ENCODE peak calls at places on chromosomes 2 and 18, in four cellular contexts. E is transverse colon, Y is cardiac muscle cell, W is body of pancreas. V is an unnamed sample. For H3K9me3, the result is how much of the 10 kb centered on the place peaks cover.

GRCh38 chr2:1601471-1602358 is 142.6 kb downstream of the PXDN start:
- DNase-seq in Y (peak), W (no peak), E (no peak), V (no peak)

GRCh38 chr2:25043241-25043867 is 1.5 kb downstream of the EFR3B start:
- DNase-seq in E (no peak), W (no peak), Y (peak), V (peak)

GRCh38 chr2:119463136-119463535 is 31.5 kb downstream of the TMEM37 start:
- DNase-seq in E (no peak), Y (no peak), W (no peak), V (no peak)

GRCh38 chr2:101788995-101789970 is 91.8 kb downstream of the MAP4K4 start:
- DNase-seq in W (no peak), Y (peak), E (no peak), V (no peak)

GRCh38 chr2:39593439-39594393 is 72.0 kb upstream of the TMEM178A start:
- DNase-seq in Y (peak), W (peak), E (no peak), V (peak)

GRCh38 chr2:170816499-170817246 is at the start of gene GAD1:
- DNase-seq in E (peak), W (peak), Y (peak), V (peak)

GRCh38 chr18:59072727-59073421 is 66.8 kb upstream of the SEC11C start:
- DNase-seq in Y (no peak), E (no peak), W (no peak), V (no peak)

GRCh38 chr2:96085541-96086355 is 30.6 kb downstream of the ADRA2B start:
- DNase-seq in E (no peak), W (no peak), Y (no peak), V (no peak)

GRCh38 chr2:50346104-50346503 is 685.8 kb downstream of the NRXN1 start:
- DNase-seq in Y (no peak), W (no peak), E (no peak), V (no peak)

GRCh38 chr2:181430406-181431199 is 26.6 kb upstream of the ITGA4 start:
- DNase-seq in W (no peak), E (no peak), Y (peak), V (no peak)

GRCh38 chr2:141526760-141527159 is 604.1 kb downstream of the LRP1B start:
- DNase-seq in E (no peak), Y (no peak), W (no peak), V (no peak)

GRCh38 chr2:138760693-138761092 is 19.5 kb downstream of the NXPH2 start:
- DNase-seq in W (no peak), Y (no peak), E (no peak), V (no peak)

DNA sequence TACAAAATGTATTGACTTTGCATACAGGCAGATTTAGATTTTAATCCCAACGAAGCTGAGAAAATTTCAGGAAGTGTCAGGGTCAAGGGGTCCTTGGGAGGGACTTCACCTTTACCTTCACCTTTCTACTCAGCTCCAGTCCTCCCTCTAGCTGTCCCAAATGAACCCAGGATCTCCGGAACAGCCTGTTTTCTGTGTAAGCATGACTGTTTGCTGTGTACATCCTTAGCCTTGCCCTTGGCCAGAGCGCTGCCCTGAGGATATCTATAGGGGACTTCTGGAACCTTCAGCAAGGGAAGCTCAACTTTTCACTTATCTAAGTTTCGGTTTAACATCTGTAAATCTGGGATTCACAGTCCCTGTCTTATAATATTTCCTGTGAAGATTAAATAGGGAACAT is 246.8 kb upstream of the ST6GAL2 start:
- DNase-seq in Y (no peak), E (no peak), W (no peak), V (no peak)
- H3K4me3 ChIP-seq in Y (no peak), E (no peak), W (no peak), V (no peak)

GRCh38 chr2:89780318-89780717 is 1088.8 kb downstream of the RPIA start:
- DNase-seq in E (no peak), W (no peak), Y (no peak), V (no peak)
- H3K9me3 ChIP-seq in E (under half), W (under half), Y (half or more), V (half or more)

DNA sequence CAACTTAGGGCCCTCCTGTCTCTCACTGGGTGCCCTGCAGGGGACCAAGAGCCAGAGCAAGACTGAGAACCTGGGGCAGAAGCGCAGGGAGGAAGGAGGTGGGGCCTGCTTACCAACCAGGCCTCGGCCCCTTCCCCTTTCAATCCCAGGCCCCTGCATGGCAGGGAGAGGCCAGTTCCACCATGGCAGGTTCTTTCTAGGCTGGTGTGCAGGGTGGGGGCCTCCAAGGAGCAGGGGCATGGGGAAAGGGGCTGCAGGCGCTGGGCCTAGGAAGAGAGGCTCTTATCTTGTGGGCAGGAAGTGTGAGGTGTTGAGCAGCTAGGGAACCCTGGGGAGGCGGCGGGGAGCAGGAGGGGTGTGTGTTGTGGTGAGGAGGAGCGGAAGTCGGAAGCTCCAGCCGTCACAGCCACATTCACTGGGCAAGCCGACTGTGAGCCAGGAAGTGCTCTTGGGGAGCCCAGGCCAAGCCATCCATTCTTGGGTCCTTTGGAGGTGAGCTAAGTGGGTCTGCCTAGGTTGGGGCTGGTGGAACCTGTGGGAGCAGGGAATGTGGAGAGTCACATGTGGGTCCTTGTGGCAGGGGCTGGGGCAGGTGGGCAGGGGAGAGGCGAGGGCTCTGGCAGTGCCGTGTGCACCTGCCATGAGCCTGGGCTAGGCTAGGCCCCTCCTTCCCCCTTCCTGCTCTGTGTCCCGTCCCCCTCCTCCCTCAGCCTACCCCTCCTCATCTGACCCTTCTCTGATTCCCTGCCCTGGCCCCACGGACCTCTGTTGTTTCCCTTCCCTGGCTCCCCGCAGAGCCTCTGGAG is at the start of gene PSD4:
- DNase-seq in E (peak), W (no peak), Y (peak), V (no peak)
- H3K4me3 ChIP-seq in E (peak), W (no peak), Y (no peak), V (no peak)

DNA sequence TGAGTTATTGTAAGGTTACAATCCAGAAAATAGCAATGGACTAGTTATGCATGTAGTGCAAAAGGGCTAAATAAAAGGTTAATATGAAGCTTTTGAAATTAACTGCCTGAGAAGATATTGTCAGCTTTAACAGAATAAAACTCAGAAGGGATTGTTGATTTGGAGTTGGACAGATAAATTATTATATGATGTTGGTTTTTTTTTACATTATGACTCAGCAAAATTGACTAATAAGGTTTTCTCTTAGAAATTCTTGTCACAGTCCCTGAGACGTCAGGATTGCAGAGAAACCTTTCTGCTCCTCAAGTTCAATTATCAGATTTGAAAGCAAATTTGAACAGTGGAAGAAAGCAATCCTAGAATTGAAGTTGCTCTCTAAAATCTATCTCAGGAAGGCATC is 946.9 kb downstream of the CBLN2 start:
- DNase-seq in W (no peak), Y (no peak), E (no peak), V (no peak)
- H3K9me3 ChIP-seq in W (under half), Y (under half), E (under half), V (under half)

GRCh38 chr2:163348843-163349395 is 386.9 kb downstream of the FIGN start:
- DNase-seq in W (no peak), Y (peak), E (peak), V (peak)
- H3K4me3 ChIP-seq in W (no peak), Y (no peak), E (peak), V (peak)